ENCODE peak calls at places on chromosome 5, in four cellular contexts. One of them, this sample, is unnamed.

GRCh38 chr5:4700082-4700481 is 440.0 kb upstream of the ADAMTS16 start:
- DNase-seq in GM12878: no peak
- DNase-seq in H1: peak; percentile 82
- DNase-seq in HepG2: peak; percentile 4
- DNase-seq in this sample: peak; percentile 40

GRCh38 chr5:53027913-53028312 is 38.8 kb downstream of the ITGA2 start:
- DNase-seq in GM12878: no peak
- DNase-seq in H1: no peak
- DNase-seq in HepG2: no peak
- DNase-seq in this sample: no peak

GRCh38 chr5:74619308-74619707 is 21.2 kb downstream of the ENC1 start:
- DNase-seq in GM12878: no peak
- DNase-seq in H1: no peak
- DNase-seq in HepG2: peak; percentile 79
- DNase-seq in this sample: no peak

GRCh38 chr5:31161772-31162171 is 31.7 kb upstream of the CDH6 start:
- DNase-seq in GM12878: no peak
- DNase-seq in H1: no peak
- DNase-seq in HepG2: peak; percentile 23
- DNase-seq in this sample: peak; percentile 70

GRCh38 chr5:10747678-10748622 is 13.1 kb downstream of the DAP start:
- DNase-seq in GM12878: no peak
- DNase-seq in H1: no peak
- DNase-seq in HepG2: peak; percentile 40
- DNase-seq in this sample: no peak

GRCh38 chr5:15933481-15934207 is 245.9 kb downstream of the MARCHF11 start:
- DNase-seq in GM12878: no peak
- DNase-seq in H1: no peak
- DNase-seq in HepG2: no peak
- DNase-seq in this sample: peak; percentile 39

GRCh38 chr5:179185256-179186091 is 125.3 kb downstream of the ZNF354C start:
- DNase-seq in GM12878: no peak
- DNase-seq in H1: peak; percentile 45
- DNase-seq in HepG2: no peak
- DNase-seq in this sample: no peak

GRCh38 chr5:120841830-120842229 is 377.7 kb downstream of the PRR16 start:
- DNase-seq in GM12878: no peak
- DNase-seq in H1: no peak
- DNase-seq in HepG2: no peak
- DNase-seq in this sample: no peak

GRCh38 chr5:88756953-88757352 is 126.0 kb downstream of the MEF2C start:
- DNase-seq in GM12878: no peak
- DNase-seq in H1: no peak
- DNase-seq in HepG2: no peak
- DNase-seq in this sample: no peak

GRCh38 chr5:64566531-64566930 is 60.7 kb downstream of the RGS7BP start:
- DNase-seq in GM12878: no peak
- DNase-seq in H1: no peak
- DNase-seq in HepG2: no peak
- DNase-seq in this sample: no peak

GRCh38 chr5:91072891-91073290 is 310.2 kb downstream of the ARRDC3 start:
- DNase-seq in GM12878: no peak
- DNase-seq in H1: no peak
- DNase-seq in HepG2: no peak
- DNase-seq in this sample: no peak

DNA sequence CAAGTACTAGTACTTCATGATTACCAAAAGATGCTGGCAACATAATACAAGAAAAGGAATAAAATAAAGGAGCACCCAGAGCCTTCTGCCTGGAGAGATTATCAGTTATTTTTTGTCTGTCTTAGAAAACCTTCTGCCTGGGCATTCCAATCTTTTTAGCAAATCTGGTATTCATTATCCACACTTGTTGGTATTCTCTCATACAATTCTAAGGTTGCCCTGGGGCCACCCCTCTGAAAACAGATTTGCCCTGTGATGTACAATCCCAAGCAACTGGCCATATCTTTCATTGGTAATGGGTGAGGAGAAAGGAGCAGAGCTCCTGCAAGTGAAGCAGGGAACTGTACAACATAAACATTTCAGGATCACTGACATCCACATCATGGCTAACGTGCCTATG is 47.8 kb downstream of the WDR41 start:
- DNase-seq in GM12878: no peak
- DNase-seq in H1: no peak
- DNase-seq in HepG2: no peak
- DNase-seq in this sample: no peak
- TF ChIP-seq SUZ12 in GM12878: no peak
- TF ChIP-seq SUZ12 in H1: no peak
- TF ChIP-seq SUZ12 in HepG2: no peak
- TF ChIP-seq SUZ12 in this sample: no peak

GRCh38 chr5:73318308-73318719 is 130.3 kb downstream of the FOXD1 start:
- DNase-seq in GM12878: no peak
- DNase-seq in H1: no peak
- DNase-seq in HepG2: no peak
- DNase-seq in this sample: no peak

GRCh38 chr5:73319036-73319435 is 129.5 kb downstream of the FOXD1 start:
- DNase-seq in GM12878: no peak
- DNase-seq in H1: no peak
- DNase-seq in HepG2: no peak
- DNase-seq in this sample: no peak

GRCh38 chr5:73322453-73323076 is 126.0 kb downstream of the FOXD1 start:
- DNase-seq in GM12878: no peak
- DNase-seq in H1: no peak
- DNase-seq in HepG2: no peak
- DNase-seq in this sample: no peak

GRCh38 chr5:73323466-73323865 is 125.1 kb downstream of the FOXD1 start:
- DNase-seq in GM12878: no peak
- DNase-seq in H1: no peak
- DNase-seq in HepG2: no peak
- DNase-seq in this sample: no peak

DNA sequence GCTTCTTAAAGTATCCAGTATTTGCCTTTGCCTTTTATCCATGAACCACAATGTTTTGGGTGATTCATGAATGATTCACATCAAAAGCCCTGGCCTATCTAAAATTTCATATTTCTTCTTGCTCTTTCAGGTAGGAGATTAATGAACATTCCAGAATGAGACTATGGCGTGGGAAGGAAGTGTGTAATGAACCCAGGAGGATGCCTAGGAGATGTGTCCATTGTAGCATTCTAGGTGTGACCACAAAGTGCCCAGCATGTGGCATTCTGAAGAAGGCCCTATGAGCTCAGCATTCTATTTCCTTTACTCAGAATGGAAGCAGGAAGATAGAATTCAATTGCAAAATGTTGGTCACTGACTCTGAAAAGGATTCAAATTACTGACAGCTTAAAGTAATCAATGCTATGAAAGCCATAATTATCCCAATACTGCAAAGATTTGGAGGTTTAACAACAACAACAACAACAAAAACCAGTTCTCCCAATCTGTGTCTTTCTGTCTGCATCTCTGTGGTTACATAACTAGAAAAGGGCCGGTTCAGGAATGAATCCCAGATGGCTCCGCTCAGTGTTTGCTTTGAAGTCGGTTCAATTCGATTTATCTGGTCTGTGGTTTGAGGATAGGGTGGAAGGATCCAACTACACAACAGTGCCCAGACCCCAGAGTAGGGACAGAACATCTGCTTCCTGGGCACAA is 126.7 kb downstream of the FOXD1 start:
- DNase-seq in GM12878: no peak
- DNase-seq in H1: no peak
- DNase-seq in HepG2: no peak
- DNase-seq in this sample: peak; percentile 25
- H3K9ac ChIP-seq in GM12878: no peak overlapping the region
- H3K9ac ChIP-seq in H1: no peak overlapping the region
- H3K9ac ChIP-seq in HepG2: no peak overlapping the region
- H3K9ac ChIP-seq in this sample: no peak overlapping the region

GRCh38 chr5:157994906-157995519 is 136.1 kb upstream of the CLINT1 start:
- DNase-seq in GM12878: peak; percentile 3
- DNase-seq in H1: peak; percentile 85
- DNase-seq in HepG2: peak; percentile 41
- DNase-seq in this sample: peak; percentile 79
- TF ChIP-seq SUZ12 in GM12878: no peak
- TF ChIP-seq SUZ12 in H1: no peak
- TF ChIP-seq SUZ12 in HepG2: no peak
- TF ChIP-seq SUZ12 in this sample: no peak

GRCh38 chr5:34653708-34654107 is 2.4 kb upstream of the RAI14 start:
- DNase-seq in GM12878: no peak
- DNase-seq in H1: no peak
- DNase-seq in HepG2: no peak
- DNase-seq in this sample: no peak

GRCh38 chr5:34656700-34657549 is 797 bp downstream of the RAI14 start:
- DNase-seq in GM12878: no peak
- DNase-seq in H1: no peak
- DNase-seq in HepG2: no peak
- DNase-seq in this sample: no peak

GRCh38 chr5:34656001-34656699 is at the start of gene RAI14:
- DNase-seq in GM12878: no peak
- DNase-seq in H1: peak; percentile 86
- DNase-seq in HepG2: peak; percentile 41
- DNase-seq in this sample: no peak

GRCh38 chr5:34657550-34657921 is 1.4 kb downstream of the RAI14 start:
- DNase-seq in GM12878: no peak
- DNase-seq in H1: no peak
- DNase-seq in HepG2: peak; percentile 16
- DNase-seq in this sample: no peak

GRCh38 chr5:34655354-34655991 is 655 bp upstream of the RAI14 start:
- DNase-seq in GM12878: no peak
- DNase-seq in H1: peak; percentile 66
- DNase-seq in HepG2: peak; percentile 33
- DNase-seq in this sample: no peak
- H3K9ac ChIP-seq in GM12878: no peak overlapping the region
- H3K9ac ChIP-seq in H1: no peak overlapping the region
- H3K9ac ChIP-seq in HepG2: peak overlapping the region; percentile 72
- H3K9ac ChIP-seq in this sample: peak overlapping the region; percentile 64

GRCh38 chr5:140337880-140338279 is 8.5 kb downstream of the HBEGF start:
- DNase-seq in GM12878: no peak
- DNase-seq in H1: no peak
- DNase-seq in HepG2: no peak
- DNase-seq in this sample: no peak

GRCh38 chr5:140339636-140340035 is 6.8 kb downstream of the HBEGF start:
- DNase-seq in GM12878: no peak
- DNase-seq in H1: no peak
- DNase-seq in HepG2: no peak
- DNase-seq in this sample: no peak

GRCh38 chr5:140338336-140338735 is 8.1 kb downstream of the HBEGF start:
- DNase-seq in GM12878: no peak
- DNase-seq in H1: no peak
- DNase-seq in HepG2: no peak
- DNase-seq in this sample: no peak

GRCh38 chr5:140338918-140339317 is 7.5 kb downstream of the HBEGF start:
- DNase-seq in GM12878: no peak
- DNase-seq in H1: no peak
- DNase-seq in HepG2: no peak
- DNase-seq in this sample: no peak

GRCh38 chr5:140336388-140336787 is 10.0 kb downstream of the HBEGF start:
- DNase-seq in GM12878: no peak
- DNase-seq in H1: no peak
- DNase-seq in HepG2: peak; percentile 63
- DNase-seq in this sample: no peak
- TF ChIP-seq SUZ12 in GM12878: no peak
- TF ChIP-seq SUZ12 in H1: no peak
- TF ChIP-seq SUZ12 in HepG2: no peak
- TF ChIP-seq SUZ12 in this sample: no peak

This sample was measured in NT2/D1.